ENCODE peak calls at places on chromosomes 7 and 10, in nine cellular contexts. M is DMS53; T is activated T-cell treated with anti-CD3 and anti-CD28 coated beads for 4 hours; Q is left cardiac atrium; K is NCI-H510A treated with DMSO at 0.1 percent for 48 hours; W is upper lobe of right lung; O is T-cell; S is stimulated activated CD4-positive, alpha-beta T cell treated with anti-CD3 and anti-CD28 coated beads, Interleukin-1b, Interleukin-23, amount 100 ng/mL, for 1 hour; U is neural progenitor cell. A is an unnamed sample.

GRCh38 chr10:109047856-109048255 is 875.5 kb downstream of the XPNPEP1 start:
- DNase-seq in M (no peak), T (no peak), Q (no peak), K (no peak), W (no peak), O (no peak), S (no peak), U (no peak), A (no peak)

GRCh38 chr10:108392286-108392685 is 1227.8 kb upstream of the SORCS1 start:
- DNase-seq in M (no peak), T (no peak), Q (no peak), K (no peak), W (no peak), O (no peak), S (no peak), U (no peak), A (no peak)

GRCh38 chr7:130971297-130971696 is 237.3 kb upstream of the KLF14 start:
- DNase-seq in M (no peak), T (peak; percentile 40), Q (no peak), K (no peak), W (no peak), O (no peak), S (no peak), U (no peak), A (no peak)

GRCh38 chr7:35758421-35758820 is 42.4 kb upstream of the SEPTIN7 start:
- DNase-seq in M (no peak), T (no peak), Q (no peak), K (no peak), W (no peak), O (peak; percentile 3), S (no peak), U (peak; percentile 79), A (peak; percentile 22)

GRCh38 chr10:124989526-124989925 is 47.6 kb downstream of the ZRANB1 start:
- DNase-seq in M (no peak), T (no peak), Q (peak; percentile 45), K (no peak), W (no peak), O (no peak), S (no peak), U (no peak), A (no peak)

GRCh38 chr7:43647772-43648643 is 65.1 kb downstream of the STK17A start:
- DNase-seq in M (peak; percentile 20), T (no peak), Q (peak; percentile 62), K (no peak), W (peak; percentile 71), O (no peak), S (no peak), U (no peak), A (peak; percentile 31)

GRCh38 chr7:18086165-18087030 is 58.8 kb upstream of the PRPS1L1 start:
- DNase-seq in M (peak; percentile 75), T (no peak), Q (peak; percentile 42), K (peak; percentile 57), W (peak; percentile 66), O (no peak), S (no peak), U (peak; percentile 80), A (peak; percentile 36)

GRCh38 chr7:50332241-50333176 is 28.0 kb downstream of the IKZF1 start:
- DNase-seq in M (peak; percentile 10), T (no peak), Q (no peak), K (no peak), W (no peak), O (no peak), S (no peak), U (no peak), A (no peak)

A was measured in GM20000.